ENCODE peak calls at places on chromosomes 2 and 18, in six cellular contexts. W is activated CD4-positive, alpha-beta T cell treated with anti-CD3 and anti-CD28 coated beads for 48 hours; I is mesendoderm; M is activated gamma-delta T cell; S is HT-29; K is T-helper 17 cell. L is an unnamed sample.

GRCh38 chr2:227398684-227399398 is 11.1 kb upstream of the SCYGR1 start:
- DNase-seq in W (no peak), I (no peak), M (no peak), S (no peak), K (no peak), L (no peak)

GRCh38 chr2:223467194-223467593 is 135.0 kb downstream of the SCG2 start:
- DNase-seq in W (no peak), I (no peak), M (no peak), S (no peak), K (no peak), L (no peak)

GRCh38 chr2:188410504-188411235 is 119.0 kb downstream of the GULP1 start:
- DNase-seq in W (no peak), I (no peak), M (no peak), S (no peak), K (no peak), L (no peak)

GRCh38 chr2:239238839-239239606 is 161.8 kb downstream of the HDAC4 start:
- DNase-seq in W (no peak), I (no peak), M (no peak), S (no peak), K (no peak), L (no peak)

GRCh38 chr18:45481846-45482245 is 133.4 kb upstream of the SLC14A2 start:
- DNase-seq in W (no peak), I (no peak), M (no peak), S (no peak), K (no peak), L (no peak)

GRCh38 chr2:73130790-73131189 is 18.0 kb upstream of the RAB11FIP5 start:
- DNase-seq in W (no peak), I (no peak), M (no peak), S (no peak), K (no peak), L (no peak)

GRCh38 chr2:112840068-112840445 is 3.5 kb upstream of the IL1B start:
- DNase-seq in W (no peak), I (no peak), M (no peak), S (no peak), K (no peak), L (no peak)

GRCh38 chr2:70381821-70382220 is 80.0 kb upstream of the FAM136A start:
- DNase-seq in W (no peak), I (peak; percentile 34), M (no peak), S (peak; percentile 50), K (no peak), L (no peak)

GRCh38 chr2:85168984-85169383 is 35.8 kb downstream of the TCF7L1 start:
- DNase-seq in W (no peak), I (no peak), M (no peak), S (no peak), K (no peak), L (no peak)

GRCh38 chr2:176114120-176114929 is 2.3 kb upstream of the HOXD10 start:
- DNase-seq in W (no peak), I (no peak), M (no peak), S (no peak), K (no peak), L (no peak)

GRCh38 chr2:43877782-43878464 is 39.2 kb downstream of the ABCG8 start:
- DNase-seq in W (peak; percentile 83), I (peak; percentile 78), M (no peak), S (peak; percentile 65), K (peak; percentile 25), L (peak; percentile 74)

GRCh38 chr2:37894601-37895000 is 30.5 kb upstream of the RMDN2 start:
- DNase-seq in W (no peak), I (no peak), M (no peak), S (no peak), K (no peak), L (no peak)

GRCh38 chr2:163077241-163077640 is 238.7 kb upstream of the KCNH7 start:
- DNase-seq in W (no peak), I (peak; percentile 12), M (no peak), S (no peak), K (no peak), L (no peak)

GRCh38 chr2:58895849-58896248 is 654.7 kb upstream of the FANCL start:
- DNase-seq in W (no peak), I (no peak), M (no peak), S (no peak), K (no peak), L (no peak)

GRCh38 chr2:241226723-241227634 is 38.5 kb downstream of the ANO7 start:
- DNase-seq in W (no peak), I (no peak), M (no peak), S (no peak), K (no peak), L (no peak)

GRCh38 chr2:60499651-60500300 is 53.7 kb downstream of the BCL11A start:
- DNase-seq in W (no peak), I (no peak), M (no peak), S (no peak), K (no peak), L (no peak)

GRCh38 chr2:38463752-38464151 is 86.7 kb upstream of the ATL2 start:
- DNase-seq in W (no peak), I (no peak), M (no peak), S (no peak), K (no peak), L (no peak)

GRCh38 chr2:55707751-55708150 is 14.1 kb upstream of the PNPT1 start:
- DNase-seq in W (no peak), I (no peak), M (no peak), S (no peak), K (no peak), L (no peak)

GRCh38 chr2:159427048-159427447 is 140.5 kb upstream of the WDSUB1 start:
- DNase-seq in W (no peak), I (no peak), M (no peak), S (no peak), K (no peak), L (no peak)